ENCODE peak calls at places on chromosome 2, in four cellular contexts. J, S, E and D are unnamed samples.

GRCh38 chr2:27581417-27582128 is 1.3 kb upstream of the ZNF512 start:
- DNase-seq in J (no peak), S (no peak), E (no peak), D (no peak)

GRCh38 chr2:104448661-104449410 is 405.1 kb upstream of the POU3F3 start:
- DNase-seq in J (no peak), S (no peak), E (no peak), D (no peak)

GRCh38 chr2:196200557-196200956 is 29.2 kb upstream of the STK17B start:
- DNase-seq in J (peak), S (no peak), E (no peak), D (no peak)

GRCh38 chr2:203400805-203401585 is 72.8 kb downstream of the ABI2 start:
- DNase-seq in J (no peak), S (no peak), E (no peak), D (no peak)

GRCh38 chr2:20557226-20557625 is 93.7 kb downstream of the HS1BP3 start:
- DNase-seq in J (no peak), S (no peak), E (no peak), D (no peak)

GRCh38 chr2:9806656-9807055 is 36.6 kb upstream of the TAF1B start:
- DNase-seq in J (no peak), S (no peak), E (no peak), D (no peak)

GRCh38 chr2:60569680-60570111 is 16.2 kb upstream of the BCL11A start:
- DNase-seq in J (no peak), S (no peak), E (no peak), D (no peak)

GRCh38 chr2:16791496-16791895 is 125.9 kb upstream of the CYRIA start:
- DNase-seq in J (no peak), S (no peak), E (no peak), D (no peak)

GRCh38 chr2:178025551-178026185 is 46.9 kb downstream of the PDE11A start:
- DNase-seq in J (no peak), S (no peak), E (no peak), D (no peak)

GRCh38 chr2:96146881-96147592 is 1.8 kb upstream of the DUSP2 start:
- DNase-seq in J (no peak), S (no peak), E (peak), D (no peak)

GRCh38 chr2:121480826-121481225 is 49.9 kb upstream of the RNU4ATAC start:
- DNase-seq in J (no peak), S (no peak), E (no peak), D (no peak)

GRCh38 chr2:46966576-46966975 is 51.0 kb upstream of the MCFD2 start:
- DNase-seq in J (no peak), S (no peak), E (no peak), D (no peak)

GRCh38 chr2:13901526-13901925 is 731.0 kb upstream of the LRATD1 start:
- DNase-seq in J (no peak), S (no peak), E (no peak), D (no peak)

GRCh38 chr2:23134726-23135125 is 250.3 kb upstream of the KLHL29 start:
- DNase-seq in J (no peak), S (no peak), E (no peak), D (no peak)

GRCh38 chr2:25340340-25340886 is 1.3 kb downstream of the DNMT3A start:
- DNase-seq in J (no peak), S (no peak), E (no peak), D (no peak)

GRCh38 chr2:28566441-28567075 is 70.7 kb downstream of the PLB1 start:
- DNase-seq in J (peak), S (peak), E (peak), D (peak)

GRCh38 chr2:178482437-178482836 is 2.2 kb downstream of the PLEKHA3 start:
- DNase-seq in J (no peak), S (no peak), E (no peak), D (no peak)

GRCh38 chr2:147525724-147526489 is 318.9 kb upstream of the ACVR2A start:
- DNase-seq in J (peak), S (no peak), E (no peak), D (no peak)

GRCh38 chr2:85886585-85886984 is 2.2 kb downstream of the ST3GAL5 start:
- DNase-seq in J (no peak), S (peak), E (no peak), D (no peak)

GRCh38 chr2:190136825-190137224 is 74.3 kb upstream of the MSTN start:
- DNase-seq in J (no peak), S (no peak), E (no peak), D (no peak)

GRCh38 chr2:70340921-70341765 is 39.3 kb upstream of the FAM136A start:
- DNase-seq in J (peak), S (peak), E (no peak), D (peak)

GRCh38 chr2:108396845-108397244 is 19.1 kb downstream of the SULT1C4 start:
- DNase-seq in J (peak), S (no peak), E (no peak), D (no peak)

GRCh38 chr2:62014102-62014501 is 108.6 kb downstream of the COMMD1 start:
- DNase-seq in J (no peak), S (no peak), E (no peak), D (no peak)

GRCh38 chr2:235551965-235552364 is 58.1 kb downstream of the AGAP1 start:
- DNase-seq in J (peak), S (no peak), E (no peak), D (no peak)

GRCh38 chr2:172906401-172906811 is 169.2 kb upstream of the MAP3K20 start:
- DNase-seq in J (no peak), S (no peak), E (no peak), D (no peak)

GRCh38 chr2:196823750-196824149 is 14.6 kb upstream of the C2orf66 start:
- DNase-seq in J (no peak), S (no peak), E (no peak), D (no peak)

GRCh38 chr2:239357954-239358754 is 42.7 kb downstream of the HDAC4 start:
- DNase-seq in J (no peak), S (no peak), E (no peak), D (no peak)

GRCh38 chr2:191038241-191038725 is 24.3 kb upstream of the STAT1 start:
- DNase-seq in J (peak), S (no peak), E (peak), D (no peak)

GRCh38 chr2:64859208-64860161 is 129.7 kb upstream of the SLC1A4 start:
- DNase-seq in J (peak), S (no peak), E (no peak), D (no peak)

GRCh38 chr2:197615033-197615652 is 60.2 kb downstream of the RFTN2 start:
- DNase-seq in J (peak), S (no peak), E (no peak), D (no peak)

GRCh38 chr2:231297108-231297908 is 98.2 kb upstream of the B3GNT7 start:
- DNase-seq in J (peak), S (no peak), E (no peak), D (no peak)

GRCh38 chr2:202036601-202037037 is 3.0 kb downstream of the FZD7 start:
- DNase-seq in J (no peak), S (no peak), E (no peak), D (no peak)

GRCh38 chr2:63792523-63792922 is 49.2 kb upstream of the UGP2 start:
- DNase-seq in J (no peak), S (no peak), E (no peak), D (no peak)

GRCh38 chr2:185738679-185739472 is at the start of gene FSIP2:
- DNase-seq in J (peak), S (peak), E (no peak), D (no peak)